ENCODE peak calls at places on chromosomes 11 and 22, in four cellular contexts. W is H1, P is HepG2, V is K562. H is an unnamed sample.

GRCh38 chr11:12066056-12066798 is 44.2 kb upstream of the MICAL2 start:
- DNase-seq in W (no peak), P (peak), V (peak), H (no peak)

GRCh38 chr22:37213218-37213855 is 1.1 kb upstream of the SSTR3 start:
- DNase-seq in W (no peak), P (no peak), V (no peak), H (no peak)

GRCh38 chr11:45042560-45042959 is 91.9 kb upstream of the TP53I11 start:
- DNase-seq in W (no peak), P (no peak), V (no peak), H (no peak)

GRCh38 chr22:19605508-19606331 is 81.5 kb upstream of the CLDN5 start:
- DNase-seq in W (no peak), P (no peak), V (peak), H (no peak)

GRCh38 chr11:78698612-78699011 is 123.9 kb upstream of the NARS2 start:
- DNase-seq in W (no peak), P (no peak), V (no peak), H (no peak)

GRCh38 chr11:59255281-59255680 is 42.6 kb upstream of the MPEG1 start:
- DNase-seq in W (no peak), P (no peak), V (no peak), H (no peak)

GRCh38 chr22:27420817-27421361 is 380.7 kb downstream of the MN1 start:
- DNase-seq in W (no peak), P (no peak), V (no peak), H (no peak)

GRCh38 chr11:121112498-121113455 is 11.7 kb downstream of the TECTA start:
- DNase-seq in W (peak), P (peak), V (peak), H (peak)

GRCh38 chr11:74487875-74488274 is 5.6 kb downstream of the LIPT2 start:
- DNase-seq in W (no peak), P (peak), V (peak), H (peak)

GRCh38 chr11:11844272-11844671 is 2.5 kb downstream of the USP47 start:
- DNase-seq in W (no peak), P (no peak), V (no peak), H (no peak)

DNA sequence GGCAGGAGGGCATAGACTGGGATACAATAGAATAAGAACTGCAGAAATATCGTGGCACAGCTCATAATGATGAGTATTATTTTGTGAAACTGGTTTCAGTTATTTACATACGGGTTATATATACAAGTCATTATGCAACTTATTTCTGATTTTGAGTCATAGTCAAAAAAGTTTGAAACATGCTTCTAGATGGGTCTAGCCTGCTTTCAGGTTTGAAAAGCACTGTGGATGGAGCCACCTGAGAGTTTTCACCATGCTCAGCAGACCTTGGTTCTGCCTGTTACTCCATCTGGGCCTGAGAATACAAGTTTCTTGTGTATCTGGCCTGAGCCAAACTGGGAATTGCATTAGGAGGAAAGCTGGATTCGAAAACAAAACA is 12.0 kb downstream of the IL10RA start:
- DNase-seq in W (no peak), P (no peak), V (no peak), H (no peak)
- TF ChIP-seq ATF3 in W (no peak), P (no peak), V (no peak), H (no peak)

GRCh38 chr11:100434821-100435641 is 252.1 kb upstream of the ARHGAP42 start:
- DNase-seq in W (no peak), P (no peak), V (no peak), H (no peak)

GRCh38 chr11:100442017-100442416 is 245.1 kb upstream of the ARHGAP42 start:
- DNase-seq in W (no peak), P (no peak), V (no peak), H (no peak)

GRCh38 chr11:100438366-100438765 is 248.7 kb upstream of the ARHGAP42 start:
- DNase-seq in W (no peak), P (no peak), V (no peak), H (no peak)
- TF ChIP-seq JUN in W (no peak), P (no peak), V (no peak), H (no peak)

GRCh38 chr11:64786308-64786707 is 8.0 kb upstream of the SF1 start:
- DNase-seq in W (no peak), P (no peak), V (no peak), H (no peak)

GRCh38 chr11:64789331-64790204 is 11.2 kb upstream of the SF1 start:
- DNase-seq in W (no peak), P (no peak), V (no peak), H (no peak)

GRCh38 chr11:64784813-64785581 is 6.7 kb upstream of the SF1 start:
- DNase-seq in W (no peak), P (no peak), V (no peak), H (no peak)

GRCh38 chr11:64788321-64789215 is 10.2 kb upstream of the SF1 start:
- DNase-seq in W (no peak), P (no peak), V (no peak), H (no peak)

DNA sequence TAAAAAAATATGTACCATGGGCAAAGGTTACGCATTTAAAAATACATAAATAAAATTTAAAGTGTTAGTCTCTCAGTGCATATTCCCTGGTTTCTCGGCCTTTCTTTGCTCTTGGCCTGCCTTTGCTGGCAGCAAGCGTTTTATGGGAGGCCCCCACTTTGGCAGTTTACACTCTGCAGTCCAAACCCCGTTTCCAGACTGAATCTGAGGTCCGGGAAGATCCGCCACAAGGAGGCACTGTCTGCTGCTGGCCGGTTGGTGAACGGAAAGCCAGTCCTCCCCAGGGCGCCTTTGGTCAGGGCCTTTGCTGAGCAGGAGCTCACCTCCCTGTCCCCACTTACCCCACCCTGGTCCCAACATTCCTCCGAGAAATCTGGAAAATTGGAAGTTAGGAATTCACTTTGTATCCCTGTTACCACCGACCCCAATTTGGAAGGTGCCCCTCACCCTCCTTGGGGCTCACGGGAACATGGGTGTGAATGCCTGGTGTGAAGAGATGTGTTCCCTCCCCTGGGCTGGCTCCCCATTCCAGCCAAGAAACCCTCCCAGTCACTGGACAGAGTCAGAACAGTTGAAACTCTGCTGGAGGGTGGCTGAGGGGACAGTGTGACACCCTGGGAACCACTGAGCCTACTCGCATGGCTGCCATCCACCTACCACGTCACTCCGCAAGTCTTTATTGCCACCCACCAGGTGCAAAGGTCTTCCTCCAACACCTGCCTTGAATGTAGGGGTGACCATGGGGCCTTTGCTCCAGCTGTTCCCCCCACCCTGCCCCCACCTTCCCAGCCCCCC is 9.4 kb upstream of the SF1 start:
- DNase-seq in W (no peak), P (peak), V (peak), H (peak)
- TF ChIP-seq ATF3 in W (no peak), P (no peak), V (no peak), H (no peak)

DNA sequence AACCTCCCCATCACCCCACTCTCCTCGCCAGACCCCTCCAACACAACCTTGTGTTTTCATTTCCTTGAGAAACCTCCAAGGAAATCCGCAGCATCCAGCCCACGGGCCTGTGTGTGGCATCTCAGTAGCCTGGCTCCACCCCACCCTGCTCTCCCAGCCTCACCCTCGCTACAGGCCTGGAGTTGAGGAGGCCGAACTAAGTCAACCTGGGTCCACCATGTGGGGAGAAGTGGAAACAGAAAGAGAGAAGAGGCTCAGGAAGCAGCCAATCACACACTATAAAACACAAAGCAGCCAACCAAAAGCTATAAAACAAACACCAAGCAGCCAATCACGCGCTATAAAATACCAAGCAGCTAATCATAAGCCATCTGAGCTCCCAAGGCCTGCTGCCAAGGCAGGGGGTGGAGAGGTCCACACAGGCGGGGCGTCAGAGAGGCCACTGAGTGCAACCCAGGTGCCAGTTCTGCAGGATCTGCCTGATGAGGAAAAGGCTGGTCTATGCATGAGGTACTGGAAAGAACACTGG is 72.0 kb downstream of the MICAL3 start:
- DNase-seq in W (no peak), P (no peak), V (peak), H (no peak)
- TF ChIP-seq JUN in W (no peak), P (no peak), V (no peak), H (no peak)

DNA sequence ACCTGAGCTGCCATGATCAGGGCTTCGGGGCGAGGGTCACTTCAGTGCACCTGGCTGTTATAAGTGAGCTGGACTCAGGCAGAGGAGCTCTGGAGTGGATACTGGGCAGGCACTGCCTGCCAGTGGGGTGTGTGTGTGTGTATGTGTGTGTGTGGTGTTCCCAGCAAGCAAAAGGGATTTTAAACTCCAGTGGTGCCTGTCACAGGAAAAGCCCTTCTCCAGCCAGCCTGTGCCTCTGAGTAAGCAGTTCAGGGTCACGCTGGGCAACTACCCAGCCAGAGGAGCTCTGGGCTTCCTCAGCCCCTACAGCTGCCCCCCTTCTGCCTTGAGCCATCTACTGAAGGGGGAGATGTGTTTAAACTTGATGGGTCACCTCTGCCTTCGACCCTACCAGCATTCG is 109.0 kb downstream of the OSBP2 start:
- DNase-seq in W (no peak), P (no peak), V (no peak), H (no peak)
- TF ChIP-seq ATF3 in W (no peak), P (no peak), V (no peak), H (no peak)

DNA sequence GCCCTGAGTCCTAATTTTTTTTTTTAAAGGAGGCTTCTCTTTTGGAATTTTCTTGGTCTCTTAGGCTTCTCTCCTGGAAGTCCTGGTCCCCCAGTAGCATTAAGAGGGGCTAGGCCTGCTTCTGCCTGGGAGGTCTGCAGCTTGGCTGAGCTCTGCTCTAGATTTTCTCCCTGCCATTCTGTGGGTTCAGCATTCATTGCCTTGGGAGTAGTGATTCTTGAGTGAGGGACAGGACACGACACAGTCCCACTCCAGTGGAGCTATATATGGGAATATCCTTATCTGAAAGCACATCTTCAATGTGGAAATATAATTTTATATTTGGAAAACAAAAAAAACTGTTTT is 3.7 kb downstream of the IGSF22 start:
- DNase-seq in W (no peak), P (no peak), V (no peak), H (no peak)
- TF ChIP-seq JUN in W (no peak), P (no peak), V (no peak), H (no peak)

DNA sequence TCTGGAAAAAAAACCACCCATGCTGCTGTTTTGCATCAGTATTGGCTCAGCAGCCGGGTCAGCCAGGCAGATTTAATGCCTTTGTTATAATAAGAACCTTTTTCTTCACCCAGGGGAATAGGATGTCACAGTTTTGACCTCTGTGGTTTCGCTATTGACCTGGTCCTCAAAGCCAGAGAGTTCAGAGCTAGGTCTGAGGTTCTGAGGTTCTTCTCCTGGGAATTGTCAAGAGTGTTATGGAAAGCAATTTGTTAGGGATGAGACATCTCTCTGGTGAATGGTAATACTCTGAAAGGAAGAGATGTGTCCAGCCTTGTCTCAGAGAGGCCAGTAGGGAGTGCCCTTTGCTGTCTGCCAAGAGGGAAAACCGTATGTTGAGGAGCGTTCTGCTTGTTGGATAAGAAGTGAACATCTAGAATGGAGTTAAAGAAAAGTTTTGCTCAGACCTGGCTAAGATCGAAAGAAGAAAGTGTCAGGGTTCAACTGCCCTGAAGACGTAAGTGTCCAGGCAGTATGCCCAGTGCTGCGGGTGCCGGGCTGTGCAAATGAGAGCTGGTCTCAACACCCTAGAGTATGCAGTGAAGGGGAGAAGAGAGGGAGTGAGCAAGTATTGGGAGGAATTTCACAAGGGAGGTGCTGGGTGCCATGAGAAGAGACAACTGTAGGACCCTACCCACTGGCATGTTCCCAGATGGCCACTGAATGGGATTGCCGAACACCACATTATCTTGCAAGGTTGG is 150.9 kb upstream of the TTC12 start:
- DNase-seq in W (no peak), P (no peak), V (no peak), H (no peak)
- TF ChIP-seq ATF3 in W (no peak), P (no peak), V (no peak), H (no peak)

GRCh38 chr11:7348432-7349298 is 97.0 kb downstream of the SYT9 start:
- DNase-seq in W (no peak), P (no peak), V (no peak), H (peak)
- TF ChIP-seq JUN in W (no peak), P (no peak), V (no peak), H (no peak)

GRCh38 chr11:40294343-40294723 is 1165.1 kb downstream of the LRRC4C start:
- DNase-seq in W (no peak), P (no peak), V (no peak), H (no peak)

GRCh38 chr11:40292636-40293585 is 1166.5 kb downstream of the LRRC4C start:
- DNase-seq in W (no peak), P (no peak), V (no peak), H (peak)

GRCh38 chr11:40295466-40295865 is 1164.0 kb downstream of the LRRC4C start:
- DNase-seq in W (no peak), P (no peak), V (no peak), H (no peak)

GRCh38 chr11:40291304-40292100 is 1168.0 kb downstream of the LRRC4C start:
- DNase-seq in W (no peak), P (no peak), V (no peak), H (no peak)

GRCh38 chr11:40293655-40294342 is 1165.7 kb downstream of the LRRC4C start:
- DNase-seq in W (peak), P (peak), V (peak), H (peak)
- TF ChIP-seq ATF3 in W (no peak), P (no peak), V (no peak), H (no peak)